ENCODE peak calls at places on chromosome 9, in five cellular contexts. One of them, this sample, is unnamed.

GRCh38 chr9:134445000-134445399 is 118.7 kb downstream of the RXRA start:
- DNase-seq in activated CD8-positive, alpha-beta memory T cell treated with anti-CD3 and anti-CD28 coated beads for 24 hours: no peak
- DNase-seq in activated naive CD8-positive, alpha-beta T cell treated with anti-CD3 and anti-CD28 coated beads for 36 hours: no peak
- DNase-seq in smooth muscle cell of the brain vasculature: no peak
- DNase-seq in tibial artery: no peak
- DNase-seq in this sample: no peak

GRCh38 chr9:137621131-137621757 is 2.4 kb downstream of the EHMT1 start:
- DNase-seq in tibial artery: no peak
- DNase-seq in activated CD8-positive, alpha-beta memory T cell treated with anti-CD3 and anti-CD28 coated beads for 24 hours: no peak
- DNase-seq in smooth muscle cell of the brain vasculature: no peak
- DNase-seq in activated naive CD8-positive, alpha-beta T cell treated with anti-CD3 and anti-CD28 coated beads for 36 hours: no peak
- DNase-seq in this sample: no peak

GRCh38 chr9:70117835-70118319 is 74.2 kb downstream of the MAMDC2 start:
- DNase-seq in activated naive CD8-positive, alpha-beta T cell treated with anti-CD3 and anti-CD28 coated beads for 36 hours: no peak
- DNase-seq in tibial artery: no peak
- DNase-seq in smooth muscle cell of the brain vasculature: no peak
- DNase-seq in activated CD8-positive, alpha-beta memory T cell treated with anti-CD3 and anti-CD28 coated beads for 24 hours: no peak
- DNase-seq in this sample: no peak

GRCh38 chr9:119968837-119969707 is 599.8 kb upstream of the BRINP1 start:
- DNase-seq in activated CD8-positive, alpha-beta memory T cell treated with anti-CD3 and anti-CD28 coated beads for 24 hours: peak; percentile 65
- DNase-seq in smooth muscle cell of the brain vasculature: peak; percentile 31
- DNase-seq in activated naive CD8-positive, alpha-beta T cell treated with anti-CD3 and anti-CD28 coated beads for 36 hours: peak; percentile 29
- DNase-seq in tibial artery: peak; percentile 87
- DNase-seq in this sample: peak; percentile 35

GRCh38 chr9:105670315-105670714 is 8.1 kb downstream of the TAL2 start:
- DNase-seq in tibial artery: no peak
- DNase-seq in activated CD8-positive, alpha-beta memory T cell treated with anti-CD3 and anti-CD28 coated beads for 24 hours: no peak
- DNase-seq in smooth muscle cell of the brain vasculature: no peak
- DNase-seq in activated naive CD8-positive, alpha-beta T cell treated with anti-CD3 and anti-CD28 coated beads for 36 hours: no peak
- DNase-seq in this sample: no peak

GRCh38 chr9:136686794-136687711 is at the start of gene AGPAT2:
- DNase-seq in smooth muscle cell of the brain vasculature: no peak
- DNase-seq in activated naive CD8-positive, alpha-beta T cell treated with anti-CD3 and anti-CD28 coated beads for 36 hours: peak; percentile 74
- DNase-seq in activated CD8-positive, alpha-beta memory T cell treated with anti-CD3 and anti-CD28 coated beads for 24 hours: peak; percentile 82
- DNase-seq in tibial artery: peak; percentile 82
- DNase-seq in this sample: peak; percentile 80

GRCh38 chr9:106892632-106893031 is 29.7 kb downstream of the ZNF462 start:
- DNase-seq in activated naive CD8-positive, alpha-beta T cell treated with anti-CD3 and anti-CD28 coated beads for 36 hours: no peak
- DNase-seq in smooth muscle cell of the brain vasculature: peak; percentile 79
- DNase-seq in activated CD8-positive, alpha-beta memory T cell treated with anti-CD3 and anti-CD28 coated beads for 24 hours: no peak
- DNase-seq in tibial artery: no peak
- DNase-seq in this sample: peak; percentile 33

GRCh38 chr9:21904371-21904770 is 89.8 kb downstream of the CDKN2A start:
- DNase-seq in activated naive CD8-positive, alpha-beta T cell treated with anti-CD3 and anti-CD28 coated beads for 36 hours: no peak
- DNase-seq in smooth muscle cell of the brain vasculature: peak; percentile 26
- DNase-seq in activated CD8-positive, alpha-beta memory T cell treated with anti-CD3 and anti-CD28 coated beads for 24 hours: no peak
- DNase-seq in tibial artery: no peak
- DNase-seq in this sample: no peak

GRCh38 chr9:13750061-13750460 is 470.6 kb upstream of the MPDZ start:
- DNase-seq in activated CD8-positive, alpha-beta memory T cell treated with anti-CD3 and anti-CD28 coated beads for 24 hours: no peak
- DNase-seq in tibial artery: no peak
- DNase-seq in smooth muscle cell of the brain vasculature: peak; percentile 1
- DNase-seq in activated naive CD8-positive, alpha-beta T cell treated with anti-CD3 and anti-CD28 coated beads for 36 hours: no peak
- DNase-seq in this sample: no peak

GRCh38 chr9:135070964-135071735 is 16.3 kb upstream of the OLFM1 start:
- DNase-seq in tibial artery: peak; percentile 27
- DNase-seq in activated naive CD8-positive, alpha-beta T cell treated with anti-CD3 and anti-CD28 coated beads for 36 hours: no peak
- DNase-seq in smooth muscle cell of the brain vasculature: no peak
- DNase-seq in activated CD8-positive, alpha-beta memory T cell treated with anti-CD3 and anti-CD28 coated beads for 24 hours: no peak
- DNase-seq in this sample: no peak

GRCh38 chr9:121860744-121861143 is 209.3 kb downstream of the DAB2IP start:
- DNase-seq in tibial artery: peak; percentile 85
- DNase-seq in smooth muscle cell of the brain vasculature: peak; percentile 95
- DNase-seq in activated CD8-positive, alpha-beta memory T cell treated with anti-CD3 and anti-CD28 coated beads for 24 hours: no peak
- DNase-seq in activated naive CD8-positive, alpha-beta T cell treated with anti-CD3 and anti-CD28 coated beads for 36 hours: no peak
- DNase-seq in this sample: peak; percentile 55

GRCh38 chr9:130770093-130770492 is 65.0 kb upstream of the ABL1 start:
- DNase-seq in activated CD8-positive, alpha-beta memory T cell treated with anti-CD3 and anti-CD28 coated beads for 24 hours: no peak
- DNase-seq in activated naive CD8-positive, alpha-beta T cell treated with anti-CD3 and anti-CD28 coated beads for 36 hours: no peak
- DNase-seq in tibial artery: no peak
- DNase-seq in smooth muscle cell of the brain vasculature: no peak
- DNase-seq in this sample: no peak

GRCh38 chr9:82991684-82992083 is 71.3 kb downstream of the RASEF start:
- DNase-seq in activated CD8-positive, alpha-beta memory T cell treated with anti-CD3 and anti-CD28 coated beads for 24 hours: no peak
- DNase-seq in activated naive CD8-positive, alpha-beta T cell treated with anti-CD3 and anti-CD28 coated beads for 36 hours: no peak
- DNase-seq in tibial artery: no peak
- DNase-seq in smooth muscle cell of the brain vasculature: no peak
- DNase-seq in this sample: no peak

GRCh38 chr9:128554155-128554862 is 1.9 kb downstream of the SPTAN1 start:
- DNase-seq in activated naive CD8-positive, alpha-beta T cell treated with anti-CD3 and anti-CD28 coated beads for 36 hours: peak; percentile 23
- DNase-seq in activated CD8-positive, alpha-beta memory T cell treated with anti-CD3 and anti-CD28 coated beads for 24 hours: peak; percentile 60
- DNase-seq in tibial artery: peak; percentile 70
- DNase-seq in smooth muscle cell of the brain vasculature: no peak
- DNase-seq in this sample: peak; percentile 4

GRCh38 chr9:112866662-112867274 is 23.9 kb downstream of the SLC46A2 start:
- DNase-seq in activated CD8-positive, alpha-beta memory T cell treated with anti-CD3 and anti-CD28 coated beads for 24 hours: no peak
- DNase-seq in tibial artery: peak; percentile 38
- DNase-seq in activated naive CD8-positive, alpha-beta T cell treated with anti-CD3 and anti-CD28 coated beads for 36 hours: no peak
- DNase-seq in smooth muscle cell of the brain vasculature: no peak
- DNase-seq in this sample: no peak

GRCh38 chr9:90137824-90138223 is 504.8 kb downstream of the DIRAS2 start:
- DNase-seq in activated CD8-positive, alpha-beta memory T cell treated with anti-CD3 and anti-CD28 coated beads for 24 hours: no peak
- DNase-seq in smooth muscle cell of the brain vasculature: no peak
- DNase-seq in tibial artery: no peak
- DNase-seq in activated naive CD8-positive, alpha-beta T cell treated with anti-CD3 and anti-CD28 coated beads for 36 hours: no peak
- DNase-seq in this sample: no peak

GRCh38 chr9:34046784-34047379 is 1.8 kb downstream of the UBAP2 start:
- DNase-seq in tibial artery: no peak
- DNase-seq in activated CD8-positive, alpha-beta memory T cell treated with anti-CD3 and anti-CD28 coated beads for 24 hours: no peak
- DNase-seq in smooth muscle cell of the brain vasculature: no peak
- DNase-seq in activated naive CD8-positive, alpha-beta T cell treated with anti-CD3 and anti-CD28 coated beads for 36 hours: no peak
- DNase-seq in this sample: no peak

GRCh38 chr9:126916909-126917308 is 2.3 kb downstream of the RALGPS1 start:
- DNase-seq in smooth muscle cell of the brain vasculature: no peak
- DNase-seq in activated naive CD8-positive, alpha-beta T cell treated with anti-CD3 and anti-CD28 coated beads for 36 hours: no peak
- DNase-seq in activated CD8-positive, alpha-beta memory T cell treated with anti-CD3 and anti-CD28 coated beads for 24 hours: no peak
- DNase-seq in tibial artery: no peak
- DNase-seq in this sample: no peak

GRCh38 chr9:93184439-93185221 is 691 bp downstream of the WNK2 start:
- DNase-seq in activated naive CD8-positive, alpha-beta T cell treated with anti-CD3 and anti-CD28 coated beads for 36 hours: peak; percentile 23
- DNase-seq in activated CD8-positive, alpha-beta memory T cell treated with anti-CD3 and anti-CD28 coated beads for 24 hours: peak; percentile 68
- DNase-seq in smooth muscle cell of the brain vasculature: no peak
- DNase-seq in tibial artery: no peak
- DNase-seq in this sample: no peak

GRCh38 chr9:128637656-128638055 is 19.0 kb downstream of the DYNC2I2 start:
- DNase-seq in activated naive CD8-positive, alpha-beta T cell treated with anti-CD3 and anti-CD28 coated beads for 36 hours: no peak
- DNase-seq in smooth muscle cell of the brain vasculature: no peak
- DNase-seq in tibial artery: no peak
- DNase-seq in activated CD8-positive, alpha-beta memory T cell treated with anti-CD3 and anti-CD28 coated beads for 24 hours: no peak
- DNase-seq in this sample: no peak

GRCh38 chr9:98034593-98035546 is 21.7 kb upstream of the NANS start:
- DNase-seq in smooth muscle cell of the brain vasculature: peak; percentile 44
- DNase-seq in activated naive CD8-positive, alpha-beta T cell treated with anti-CD3 and anti-CD28 coated beads for 36 hours: peak; percentile 83
- DNase-seq in tibial artery: peak; percentile 88
- DNase-seq in activated CD8-positive, alpha-beta memory T cell treated with anti-CD3 and anti-CD28 coated beads for 24 hours: peak; percentile 96
- DNase-seq in this sample: peak; percentile 69

GRCh38 chr9:101498323-101498722 is 35.3 kb upstream of the RNF20 start:
- DNase-seq in tibial artery: no peak
- DNase-seq in smooth muscle cell of the brain vasculature: no peak
- DNase-seq in activated CD8-positive, alpha-beta memory T cell treated with anti-CD3 and anti-CD28 coated beads for 24 hours: no peak
- DNase-seq in activated naive CD8-positive, alpha-beta T cell treated with anti-CD3 and anti-CD28 coated beads for 36 hours: no peak
- DNase-seq in this sample: no peak

GRCh38 chr9:124780757-124781151 is 3.8 kb downstream of the OLFML2A start:
- DNase-seq in tibial artery: peak; percentile 35
- DNase-seq in activated naive CD8-positive, alpha-beta T cell treated with anti-CD3 and anti-CD28 coated beads for 36 hours: no peak
- DNase-seq in activated CD8-positive, alpha-beta memory T cell treated with anti-CD3 and anti-CD28 coated beads for 24 hours: peak; percentile 47
- DNase-seq in smooth muscle cell of the brain vasculature: no peak
- DNase-seq in this sample: no peak

GRCh38 chr9:33628865-33629410 is 104.9 kb downstream of the ANKRD18B start:
- DNase-seq in tibial artery: no peak
- DNase-seq in activated CD8-positive, alpha-beta memory T cell treated with anti-CD3 and anti-CD28 coated beads for 24 hours: no peak
- DNase-seq in smooth muscle cell of the brain vasculature: no peak
- DNase-seq in activated naive CD8-positive, alpha-beta T cell treated with anti-CD3 and anti-CD28 coated beads for 36 hours: no peak
- DNase-seq in this sample: no peak

GRCh38 chr9:116383956-116384355 is 230.4 kb downstream of the PAPPA start:
- DNase-seq in activated CD8-positive, alpha-beta memory T cell treated with anti-CD3 and anti-CD28 coated beads for 24 hours: no peak
- DNase-seq in tibial artery: no peak
- DNase-seq in activated naive CD8-positive, alpha-beta T cell treated with anti-CD3 and anti-CD28 coated beads for 36 hours: no peak
- DNase-seq in smooth muscle cell of the brain vasculature: no peak
- DNase-seq in this sample: no peak

GRCh38 chr9:115594551-115594950 is 476.6 kb upstream of the TNC start:
- DNase-seq in activated CD8-positive, alpha-beta memory T cell treated with anti-CD3 and anti-CD28 coated beads for 24 hours: no peak
- DNase-seq in tibial artery: no peak
- DNase-seq in smooth muscle cell of the brain vasculature: no peak
- DNase-seq in activated naive CD8-positive, alpha-beta T cell treated with anti-CD3 and anti-CD28 coated beads for 36 hours: no peak
- DNase-seq in this sample: no peak

GRCh38 chr9:135227641-135228251 is 140.3 kb downstream of the OLFM1 start:
- DNase-seq in tibial artery: no peak
- DNase-seq in activated naive CD8-positive, alpha-beta T cell treated with anti-CD3 and anti-CD28 coated beads for 36 hours: no peak
- DNase-seq in smooth muscle cell of the brain vasculature: no peak
- DNase-seq in activated CD8-positive, alpha-beta memory T cell treated with anti-CD3 and anti-CD28 coated beads for 24 hours: no peak
- DNase-seq in this sample: no peak